ENCODE peak calls at places on chromosomes 5 and 9, in ten cellular contexts. L is heart left ventricle; M is neural progenitor cell; G is left lung; N is transverse colon; V is effector memory CD4-positive, alpha-beta T cell; W is right atrium auricular region; O is PC-9; U is lung; F is A549. R is an unnamed sample. For H3K9me3, the result is how much of the 10 kb centered on the place peaks cover.

GRCh38 chr9:113892861-113893491 is 16.9 kb downstream of the ZNF618 start:
- DNase-seq in F (no peak), W (peak), O (no peak), L (no peak), V (no peak), M (no peak), U (peak), G (no peak), N (no peak), R (no peak)

GRCh38 chr9:130150779-130151381 is 21.3 kb upstream of the NCS1 start:
- DNase-seq in M (no peak), F (peak), U (no peak), V (no peak), O (no peak), L (no peak), N (no peak), G (no peak), W (no peak), R (no peak)

GRCh38 chr5:111234125-111234524 is 9.9 kb downstream of the CAMK4 start:
- DNase-seq in G (no peak), F (no peak), U (no peak), N (no peak), W (no peak), O (no peak), V (no peak), L (no peak), M (no peak), R (no peak)

GRCh38 chr9:106619211-106619610 is 243.8 kb upstream of the ZNF462 start:
- DNase-seq in O (no peak), M (no peak), F (no peak), G (no peak), V (no peak), N (no peak), W (no peak), L (no peak), U (no peak), R (no peak)

GRCh38 chr5:15525679-15526275 is 25.8 kb downstream of the FBXL7 start:
- DNase-seq in O (no peak), U (no peak), F (no peak), M (no peak), V (no peak), L (no peak), N (no peak), G (no peak), W (no peak), R (no peak)

GRCh38 chr9:11086561-11086960 is 473.8 kb upstream of the PTPRD start:
- DNase-seq in U (no peak), L (no peak), O (no peak), V (no peak), M (no peak), G (no peak), W (no peak), N (no peak), F (no peak), R (no peak)

GRCh38 chr9:78713746-78714405 is 417.0 kb downstream of the PSAT1 start:
- DNase-seq in N (no peak), G (no peak), O (no peak), U (no peak), F (no peak), V (no peak), M (no peak), L (no peak), W (no peak), R (no peak)

GRCh38 chr9:79240774-79241173 is 331.0 kb upstream of the TLE4 start:
- DNase-seq in N (no peak), W (no peak), L (no peak), U (no peak), M (no peak), G (no peak), V (no peak), O (no peak), F (no peak), R (no peak)

GRCh38 chr9:88775966-88776365 is 215.3 kb upstream of the S1PR3 start:
- DNase-seq in O (no peak), L (no peak), W (no peak), U (no peak), F (no peak), M (no peak), N (no peak), G (no peak), V (no peak), R (no peak)

GRCh38 chr5:140073296-140073695 is 30.2 kb upstream of the NRG2 start:
- DNase-seq in N (no peak), U (no peak), F (no peak), V (no peak), O (no peak), M (no peak), W (no peak), L (no peak), G (no peak), R (no peak)

GRCh38 chr9:89463986-89464901 is 33.7 kb downstream of the SEMA4D start:
- DNase-seq in W (no peak), G (no peak), N (peak), L (no peak), F (no peak), V (peak), M (no peak), O (no peak), U (peak), R (peak)

GRCh38 chr5:154087260-154087659 is 48.5 kb downstream of the MFAP3 start:
- DNase-seq in V (no peak), U (no peak), M (peak), G (no peak), N (no peak), W (no peak), L (no peak), O (peak), F (no peak), R (no peak)

GRCh38 chr5:93894471-93895354 is 153.3 kb upstream of the POU5F2 start:
- DNase-seq in N (no peak), U (no peak), O (no peak), V (no peak), G (no peak), F (peak), M (no peak), W (no peak), L (no peak), R (no peak)

GRCh38 chr5:71679714-71680113 is 39.4 kb upstream of the CARTPT start:
- DNase-seq in G (no peak), O (no peak), W (no peak), L (no peak), F (no peak), N (no peak), U (no peak), V (no peak), M (no peak), R (no peak)

GRCh38 chr5:20230010-20230409 is 242.0 kb upstream of the CDH18 start:
- DNase-seq in L (no peak), M (no peak), F (no peak), V (no peak), W (no peak), U (no peak), N (no peak), G (no peak), O (no peak), R (no peak)

GRCh38 chr5:135891280-135891679 is 4.4 kb downstream of the IL9 start:
- DNase-seq in M (no peak), O (no peak), W (no peak), L (no peak), G (no peak), N (no peak), V (no peak), U (no peak), F (no peak), R (no peak)

GRCh38 chr9:124353166-124353768 is 62.0 kb downstream of the PSMB7 start:
- DNase-seq in F (no peak), G (no peak), U (no peak), N (no peak), V (no peak), M (no peak), O (no peak), W (no peak), L (no peak), R (no peak)

GRCh38 chr9:128552744-128553221 is 396 bp downstream of the SPTAN1 start:
- DNase-seq in F (peak), U (peak), N (peak), M (peak), L (peak), O (peak), G (peak), W (no peak), V (no peak), R (peak)

GRCh38 chr9:103802068-103802467 is 292.0 kb upstream of the SMC2 start:
- DNase-seq in M (no peak), G (no peak), L (no peak), O (no peak), N (no peak), F (peak), V (no peak), W (no peak), U (no peak), R (no peak)

GRCh38 chr9:85322592-85322991 is 419.2 kb downstream of the AGTPBP1 start:
- DNase-seq in F (no peak), N (no peak), W (no peak), G (no peak), M (no peak), V (no peak), L (no peak), O (no peak), U (no peak), R (no peak)

GRCh38 chr5:147148715-147149114 is 86.1 kb upstream of the STK32A start:
- DNase-seq in M (no peak), O (no peak), N (no peak), F (no peak), G (no peak), W (no peak), V (no peak), U (no peak), L (no peak), R (no peak)

GRCh38 chr5:145568581-145568980 is 266.6 kb downstream of the PRELID2 start:
- DNase-seq in G (no peak), U (no peak), O (peak), W (no peak), F (no peak), M (no peak), L (no peak), N (no peak), V (no peak), R (no peak)

GRCh38 chr5:758698-759053 is 25.9 kb downstream of the ZDHHC11B start:
- DNase-seq in U (no peak), L (peak), N (no peak), W (no peak), O (no peak), V (no peak), F (no peak), M (no peak), G (no peak), R (no peak)

GRCh38 chr5:86605881-86606280 is 11.9 kb upstream of the COX7C start:
- DNase-seq in L (no peak), O (no peak), F (no peak), N (no peak), G (no peak), M (no peak), V (no peak), U (no peak), W (no peak), R (no peak)

GRCh38 chr5:138179277-138179857 is 455 bp downstream of the KIF20A start:
- DNase-seq in L (no peak), G (no peak), V (no peak), N (no peak), O (peak), M (peak), F (peak), U (no peak), W (no peak), R (no peak)

GRCh38 chr9:133574791-133575672 is 34.2 kb downstream of the FAM163B start:
- DNase-seq in G (no peak), W (no peak), V (no peak), N (no peak), U (no peak), L (no peak), F (no peak), O (no peak), M (no peak), R (no peak)

GRCh38 chr5:34016750-34017149 is 8.9 kb upstream of the AMACR start:
- DNase-seq in N (no peak), F (no peak), W (no peak), G (no peak), M (no peak), U (no peak), O (no peak), L (no peak), V (no peak), R (no peak)

GRCh38 chr9:136110082-136111061 is 8.3 kb downstream of the TMEM250 start:
- DNase-seq in U (no peak), V (no peak), L (no peak), N (no peak), M (peak), W (no peak), O (no peak), F (no peak), G (no peak), R (no peak)

GRCh38 chr5:139668064-139668880 is 20.1 kb downstream of the CXXC5 start:
- DNase-seq in V (no peak), G (no peak), F (no peak), O (peak), L (peak), U (no peak), N (no peak), W (no peak), M (peak), R (no peak)

GRCh38 chr5:164353155-164353554 is 847.7 kb downstream of the MAT2B start:
- DNase-seq in W (no peak), O (no peak), F (no peak), N (no peak), M (no peak), V (no peak), G (no peak), U (no peak), L (no peak), R (no peak)

GRCh38 chr5:73438897-73439470 is 9.6 kb downstream of the FOXD1 start:
- DNase-seq in G (no peak), M (no peak), L (no peak), F (no peak), N (no peak), U (no peak), V (no peak), W (no peak), O (no peak), R (no peak)

GRCh38 chr5:175390352-175391083 is 53.5 kb downstream of the DRD1 start:
- DNase-seq in V (no peak), W (no peak), L (no peak), M (no peak), G (no peak), O (no peak), U (no peak), N (no peak), F (no peak), R (no peak)

GRCh38 chr9:111631071-111631971 is at the start of gene DNAJC25:
- DNase-seq in N (peak), W (peak), V (peak), M (peak), L (peak), O (peak), F (peak), G (peak), U (peak), R (peak)

GRCh38 chr9:11319477-11320060 is 706.8 kb upstream of the PTPRD start:
- DNase-seq in W (no peak), O (no peak), L (no peak), V (no peak), M (peak), F (peak), G (no peak), N (no peak), U (no peak), R (no peak)

GRCh38 chr5:113050606-113051391 is 74.2 kb downstream of the DCP2 start:
- DNase-seq in F (no peak), V (no peak), L (no peak), W (no peak), U (no peak), G (no peak), N (no peak), M (no peak), O (no peak), R (no peak)

GRCh38 chr5:91311697-91312501 is 71.2 kb downstream of the ARRDC3 start:
- DNase-seq in N (peak), V (peak), G (peak), F (peak), L (peak), M (peak), O (peak), U (peak), W (peak), R (peak)

GRCh38 chr5:12095808-12096281 is 191.6 kb upstream of the CTNND2 start:
- DNase-seq in M (no peak), U (no peak), G (no peak), F (no peak), V (no peak), L (no peak), W (no peak), N (no peak), O (no peak), R (no peak)

GRCh38 chr5:12099296-12099695 is 195.1 kb upstream of the CTNND2 start:
- DNase-seq in U (no peak), W (no peak), F (no peak), G (no peak), O (no peak), V (no peak), N (no peak), L (no peak), M (no peak), R (no peak)

GRCh38 chr5:12100542-12100941 is 196.3 kb upstream of the CTNND2 start:
- DNase-seq in O (no peak), L (no peak), G (no peak), U (no peak), W (no peak), V (no peak), N (no peak), F (no peak), M (no peak), R (no peak)
- H3K9me3 ChIP-seq in O (under half), L (under half), G (under half), U (under half), W (under half), V (under half), N (under half), F (under half), M (under half), R (under half)

GRCh38 chr9:96034553-96035122 is 159.1 kb downstream of the ERCC6L2 start:
- DNase-seq in U (no peak), M (no peak), W (no peak), L (no peak), O (no peak), N (no peak), G (no peak), F (no peak), V (no peak), R (no peak)
- H3K9me3 ChIP-seq in U (under half), M (under half), W (under half), L (under half), O (under half), N (under half), G (under half), F (under half), V (under half), R (under half)

GRCh38 chr5:141196363-141196762 is 3.1 kb upstream of the PCDHB11 start:
- DNase-seq in W (no peak), F (no peak), M (no peak), U (no peak), L (no peak), V (no peak), O (no peak), N (no peak), G (no peak), R (no peak)

GRCh38 chr5:141186897-141187512 is at the start of gene PCDHB9:
- DNase-seq in V (no peak), G (no peak), N (no peak), L (no peak), W (no peak), M (peak), O (peak), U (no peak), F (peak), R (no peak)

GRCh38 chr5:141192110-141192725 is at the start of gene PCDHB10:
- DNase-seq in L (no peak), M (peak), G (no peak), O (peak), V (no peak), N (no peak), F (peak), U (no peak), W (no peak), R (no peak)
- H3K9me3 ChIP-seq in L (under half), M (under half), G (half or more), O (under half), V (under half), N (half or more), F (under half), U (under half), W (under half), R (under half)

GRCh38 chr9:23825700-23826099 is 340 bp downstream of the ELAVL2 start:
- DNase-seq in U (no peak), L (no peak), M (peak), W (no peak), V (no peak), G (no peak), O (no peak), F (no peak), N (no peak), R (no peak)
- H3K9me3 ChIP-seq in U (under half), L (under half), M (under half), W (under half), V (under half), G (under half), O (under half), F (under half), N (under half), R (under half)

GRCh38 chr9:138122201-138122600 is 244.6 kb downstream of the CACNA1B start:
- DNase-seq in L (no peak), O (no peak), M (no peak), V (no peak), N (no peak), W (no peak), G (peak), F (no peak), U (no peak), R (no peak)
- H3K9me3 ChIP-seq in L (under half), O (under half), M (under half), V (under half), N (under half), W (under half), G (under half), F (under half), U (under half), R (under half)

GRCh38 chr5:158236511-158237335 is 377.8 kb upstream of the CLINT1 start:
- DNase-seq in M (no peak), V (no peak), U (no peak), G (no peak), L (no peak), N (no peak), O (no peak), W (no peak), F (no peak), R (no peak)

GRCh38 chr5:158235159-158235547 is 376.2 kb upstream of the CLINT1 start:
- DNase-seq in O (no peak), W (no peak), V (no peak), L (no peak), U (no peak), G (no peak), N (no peak), F (no peak), M (no peak), R (no peak)

GRCh38 chr5:158234323-158235158 is 375.6 kb upstream of the CLINT1 start:
- DNase-seq in O (no peak), N (no peak), V (no peak), W (no peak), G (no peak), U (no peak), L (no peak), M (peak), F (no peak), R (no peak)

DNA sequence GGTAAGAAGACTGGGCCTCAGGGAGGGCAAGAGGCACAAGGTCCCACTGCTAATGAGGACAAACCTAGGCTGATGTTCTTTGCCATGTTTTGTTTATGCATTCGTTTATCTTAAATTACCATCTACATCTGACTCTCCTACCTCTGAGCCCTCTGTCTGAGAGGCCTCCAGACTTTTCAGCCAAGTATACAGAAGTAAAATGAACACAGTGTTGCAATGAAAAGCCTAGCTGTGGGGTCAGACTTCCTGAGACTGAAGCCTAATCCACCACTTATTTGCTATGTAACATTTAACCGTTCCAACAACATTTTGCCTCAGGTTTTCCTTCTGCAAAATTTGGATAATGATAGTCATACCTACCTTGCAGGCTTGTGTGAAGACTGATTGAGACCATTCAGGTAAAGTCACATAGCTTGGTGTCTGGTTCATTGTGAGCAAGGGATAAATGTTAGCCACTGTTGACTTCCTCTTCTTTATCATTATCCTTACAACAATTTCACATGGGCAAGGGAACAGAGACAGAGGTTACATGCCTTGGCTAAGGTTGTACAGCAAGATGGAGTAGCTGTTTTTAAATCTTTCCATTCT is 374.9 kb upstream of the CLINT1 start:
- DNase-seq in W (no peak), L (no peak), N (no peak), M (no peak), G (no peak), F (no peak), O (no peak), V (no peak), U (no peak), R (no peak)
- H3K9me3 ChIP-seq in W (under half), L (under half), N (under half), M (under half), G (under half), F (under half), O (under half), V (under half), U (under half), R (under half)

GRCh38 chr9:14511452-14511851 is 181.8 kb downstream of the ZDHHC21 start:
- DNase-seq in F (no peak), V (no peak), N (no peak), M (no peak), L (no peak), O (no peak), G (no peak), W (no peak), U (no peak), R (no peak)
- H3K9me3 ChIP-seq in F (under half), V (under half), N (under half), M (under half), L (under half), O (under half), G (under half), W (under half), U (under half), R (under half)